ENCODE peak calls at places on chromosomes 12 and 14, in six cellular contexts. One of them, this sample, is unnamed.

GRCh38 chr14:78316711-78317110 is 146.5 kb downstream of the NRXN3 start:
- DNase-seq in body of pancreas: no peak
- DNase-seq in esophagus muscularis mucosa: no peak
- DNase-seq in A549: no peak
- DNase-seq in tibial nerve: no peak
- DNase-seq in ovary: no peak
- DNase-seq in this sample: peak

GRCh38 chr14:91575469-91576208 is 65.5 kb upstream of the PPP4R3A start:
- DNase-seq in body of pancreas: no peak
- DNase-seq in tibial nerve: no peak
- DNase-seq in A549: no peak
- DNase-seq in esophagus muscularis mucosa: no peak
- DNase-seq in ovary: no peak
- DNase-seq in this sample: no peak

GRCh38 chr14:101819251-101819990 is 57.9 kb downstream of the PPP2R5C start:
- DNase-seq in body of pancreas: no peak
- DNase-seq in esophagus muscularis mucosa: peak
- DNase-seq in A549: no peak
- DNase-seq in ovary: no peak
- DNase-seq in tibial nerve: no peak
- DNase-seq in this sample: no peak

GRCh38 chr12:124311292-124312109 is 16.6 kb downstream of the RFLNA start:
- DNase-seq in ovary: no peak
- DNase-seq in tibial nerve: no peak
- DNase-seq in esophagus muscularis mucosa: no peak
- DNase-seq in body of pancreas: no peak
- DNase-seq in A549: no peak
- DNase-seq in this sample: no peak

GRCh38 chr14:75279739-75280447 is 1.3 kb downstream of the FOS start:
- DNase-seq in body of pancreas: no peak
- DNase-seq in A549: no peak
- DNase-seq in tibial nerve: no peak
- DNase-seq in ovary: peak
- DNase-seq in esophagus muscularis mucosa: no peak
- DNase-seq in this sample: peak

GRCh38 chr12:8035440-8036010 is 3.0 kb downstream of the FOXJ2 start:
- DNase-seq in ovary: no peak
- DNase-seq in body of pancreas: no peak
- DNase-seq in tibial nerve: no peak
- DNase-seq in A549: no peak
- DNase-seq in esophagus muscularis mucosa: no peak
- DNase-seq in this sample: no peak

GRCh38 chr12:109717390-109718357 is 4.0 kb downstream of the FAM222A start:
- DNase-seq in esophagus muscularis mucosa: no peak
- DNase-seq in body of pancreas: no peak
- DNase-seq in tibial nerve: no peak
- DNase-seq in A549: no peak
- DNase-seq in ovary: peak
- DNase-seq in this sample: no peak

GRCh38 chr14:38125484-38125912 is 82.2 kb upstream of the SSTR1 start:
- DNase-seq in tibial nerve: no peak
- DNase-seq in esophagus muscularis mucosa: no peak
- DNase-seq in A549: no peak
- DNase-seq in body of pancreas: no peak
- DNase-seq in ovary: no peak
- DNase-seq in this sample: no peak

GRCh38 chr12:34397591-34398365 is 375.5 kb downstream of the ALG10 start:
- DNase-seq in ovary: peak
- DNase-seq in body of pancreas: peak
- DNase-seq in tibial nerve: peak
- DNase-seq in esophagus muscularis mucosa: peak
- DNase-seq in A549: no peak
- DNase-seq in this sample: no peak

GRCh38 chr14:22837750-22838538 is 1.6 kb downstream of the MMP14 start:
- DNase-seq in tibial nerve: peak
- DNase-seq in body of pancreas: no peak
- DNase-seq in ovary: peak
- DNase-seq in esophagus muscularis mucosa: no peak
- DNase-seq in A549: no peak
- DNase-seq in this sample: no peak

GRCh38 chr12:2897418-2897817 is 6.7 kb downstream of the TULP3 start:
- DNase-seq in A549: no peak
- DNase-seq in body of pancreas: no peak
- DNase-seq in ovary: no peak
- DNase-seq in tibial nerve: no peak
- DNase-seq in esophagus muscularis mucosa: no peak
- DNase-seq in this sample: no peak

GRCh38 chr12:64318605-64319004 is 72.0 kb downstream of the C12orf56 start:
- DNase-seq in body of pancreas: no peak
- DNase-seq in esophagus muscularis mucosa: no peak
- DNase-seq in A549: peak
- DNase-seq in ovary: no peak
- DNase-seq in tibial nerve: no peak
- DNase-seq in this sample: no peak

GRCh38 chr12:111011999-111012600 is 91.7 kb upstream of the MYL2 start:
- DNase-seq in esophagus muscularis mucosa: no peak
- DNase-seq in body of pancreas: no peak
- DNase-seq in A549: no peak
- DNase-seq in ovary: no peak
- DNase-seq in tibial nerve: no peak
- DNase-seq in this sample: no peak

GRCh38 chr12:116697305-116698130 is 40.4 kb downstream of the SPRING1 start:
- DNase-seq in ovary: no peak
- DNase-seq in body of pancreas: peak
- DNase-seq in A549: peak
- DNase-seq in tibial nerve: no peak
- DNase-seq in esophagus muscularis mucosa: no peak
- DNase-seq in this sample: peak

GRCh38 chr14:64763801-64764511 is 59.7 kb downstream of the PLEKHG3 start:
- DNase-seq in ovary: peak
- DNase-seq in esophagus muscularis mucosa: no peak
- DNase-seq in tibial nerve: no peak
- DNase-seq in A549: peak
- DNase-seq in body of pancreas: no peak
- DNase-seq in this sample: peak

GRCh38 chr14:95273041-95273978 is 46.4 kb downstream of the CLMN start:
- DNase-seq in tibial nerve: no peak
- DNase-seq in A549: no peak
- DNase-seq in body of pancreas: no peak
- DNase-seq in esophagus muscularis mucosa: no peak
- DNase-seq in ovary: no peak
- DNase-seq in this sample: no peak

GRCh38 chr14:104795781-104796681 is 483 bp upstream of the AKT1 start:
- DNase-seq in A549: no peak
- DNase-seq in body of pancreas: peak
- DNase-seq in ovary: peak
- DNase-seq in tibial nerve: peak
- DNase-seq in esophagus muscularis mucosa: no peak
- DNase-seq in this sample: peak

GRCh38 chr12:57235728-57236131 is 6.2 kb downstream of the SHMT2 start:
- DNase-seq in A549: no peak
- DNase-seq in tibial nerve: no peak
- DNase-seq in esophagus muscularis mucosa: no peak
- DNase-seq in body of pancreas: no peak
- DNase-seq in ovary: no peak
- DNase-seq in this sample: no peak

GRCh38 chr12:2373307-2373706 is 320.5 kb downstream of the CACNA1C start:
- DNase-seq in body of pancreas: no peak
- DNase-seq in tibial nerve: no peak
- DNase-seq in A549: no peak
- DNase-seq in ovary: no peak
- DNase-seq in esophagus muscularis mucosa: no peak
- DNase-seq in this sample: no peak

GRCh38 chr12:50640321-50640939 is 123.5 kb upstream of the ATF1 start:
- DNase-seq in tibial nerve: no peak
- DNase-seq in esophagus muscularis mucosa: no peak
- DNase-seq in A549: no peak
- DNase-seq in body of pancreas: no peak
- DNase-seq in ovary: no peak
- DNase-seq in this sample: no peak

GRCh38 chr14:47509957-47510356 is 165.4 kb downstream of the MDGA2 start:
- DNase-seq in body of pancreas: no peak
- DNase-seq in esophagus muscularis mucosa: no peak
- DNase-seq in tibial nerve: no peak
- DNase-seq in ovary: no peak
- DNase-seq in A549: no peak
- DNase-seq in this sample: no peak

GRCh38 chr12:57096099-57096572 is 7.2 kb downstream of the NAB2 start:
- DNase-seq in ovary: peak
- DNase-seq in body of pancreas: no peak
- DNase-seq in tibial nerve: no peak
- DNase-seq in esophagus muscularis mucosa: no peak
- DNase-seq in A549: no peak
- DNase-seq in this sample: no peak

GRCh38 chr12:91194500-91194899 is 11.9 kb upstream of the DCN start:
- DNase-seq in ovary: no peak
- DNase-seq in tibial nerve: no peak
- DNase-seq in A549: no peak
- DNase-seq in esophagus muscularis mucosa: no peak
- DNase-seq in body of pancreas: no peak
- DNase-seq in this sample: no peak

GRCh38 chr12:92464911-92465310 is 237.9 kb upstream of the PLEKHG7 start:
- DNase-seq in esophagus muscularis mucosa: no peak
- DNase-seq in ovary: no peak
- DNase-seq in tibial nerve: no peak
- DNase-seq in A549: no peak
- DNase-seq in body of pancreas: no peak
- DNase-seq in this sample: no peak

GRCh38 chr12:92468358-92469020 is 234.3 kb upstream of the PLEKHG7 start:
- DNase-seq in tibial nerve: no peak
- DNase-seq in body of pancreas: no peak
- DNase-seq in ovary: no peak
- DNase-seq in esophagus muscularis mucosa: no peak
- DNase-seq in A549: no peak
- DNase-seq in this sample: no peak

GRCh38 chr12:92467886-92468285 is 234.9 kb upstream of the PLEKHG7 start:
- DNase-seq in ovary: no peak
- DNase-seq in tibial nerve: no peak
- DNase-seq in esophagus muscularis mucosa: no peak
- DNase-seq in A549: peak
- DNase-seq in body of pancreas: no peak
- DNase-seq in this sample: peak

GRCh38 chr12:92465786-92466185 is 237.0 kb upstream of the PLEKHG7 start:
- DNase-seq in ovary: no peak
- DNase-seq in tibial nerve: no peak
- DNase-seq in body of pancreas: no peak
- DNase-seq in esophagus muscularis mucosa: no peak
- DNase-seq in A549: no peak
- DNase-seq in this sample: no peak

DNA sequence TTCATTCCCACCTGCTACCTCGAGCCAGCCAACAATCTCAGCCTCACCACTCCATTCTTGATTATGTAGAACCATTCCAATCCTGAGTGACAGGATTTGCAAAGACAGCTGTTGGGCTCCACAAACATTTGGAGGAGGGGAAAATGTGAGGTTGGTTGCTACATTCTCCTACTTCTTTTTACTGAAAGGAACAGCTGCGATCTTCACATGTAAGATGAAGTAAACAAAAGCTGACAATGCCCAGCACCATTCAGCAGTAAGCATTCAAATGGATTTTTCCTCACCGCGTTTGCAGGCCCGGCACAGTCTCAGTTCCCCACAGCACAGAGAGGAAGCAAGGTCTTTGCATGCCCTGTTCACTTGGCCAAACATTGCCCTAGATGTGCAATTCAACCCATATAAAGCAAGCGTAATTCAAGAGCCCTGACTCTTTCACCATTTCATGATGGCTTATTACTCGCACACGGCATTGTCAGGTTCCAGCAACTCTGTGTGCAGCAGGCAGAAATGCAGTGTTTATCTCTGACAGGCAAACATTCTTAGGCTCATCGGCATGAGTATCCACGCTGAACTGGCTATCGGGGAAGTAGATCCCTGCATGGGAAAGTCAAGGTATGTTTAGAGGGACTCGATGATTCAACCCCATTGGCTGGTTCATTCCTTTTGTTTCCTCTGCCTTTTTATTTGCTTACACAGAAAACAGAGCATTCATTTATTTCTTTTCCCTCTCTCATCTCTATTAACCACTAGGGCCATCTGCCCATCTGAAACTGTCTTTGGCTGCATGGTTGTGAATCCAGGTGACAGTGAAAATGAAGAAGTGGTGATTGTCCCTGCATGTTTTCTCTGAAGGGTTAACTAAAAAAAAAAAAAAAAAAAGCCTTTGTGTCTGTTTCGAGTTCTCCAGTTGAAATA is 236.1 kb upstream of the PLEKHG7 start:
- DNase-seq in esophagus muscularis mucosa: no peak
- DNase-seq in A549: no peak
- DNase-seq in body of pancreas: peak
- DNase-seq in ovary: no peak
- DNase-seq in tibial nerve: no peak
- DNase-seq in this sample: no peak
- TF ChIP-seq POLR2A in esophagus muscularis mucosa: no peak
- TF ChIP-seq POLR2A in A549: no peak
- TF ChIP-seq POLR2A in body of pancreas: no peak
- TF ChIP-seq POLR2A in ovary: no peak
- TF ChIP-seq POLR2A in tibial nerve: no peak
- TF ChIP-seq POLR2A in this sample: no peak

GRCh38 chr14:35403397-35404245 is 928 bp downstream of the NFKBIA start:
- DNase-seq in ovary: peak
- DNase-seq in tibial nerve: peak
- DNase-seq in A549: peak
- DNase-seq in esophagus muscularis mucosa: peak
- DNase-seq in body of pancreas: peak
- DNase-seq in this sample: peak
- TF ChIP-seq POLR2A in ovary: peak
- TF ChIP-seq POLR2A in tibial nerve: peak
- TF ChIP-seq POLR2A in A549: no peak
- TF ChIP-seq POLR2A in esophagus muscularis mucosa: no peak
- TF ChIP-seq POLR2A in body of pancreas: no peak
- TF ChIP-seq POLR2A in this sample: peak

DNA sequence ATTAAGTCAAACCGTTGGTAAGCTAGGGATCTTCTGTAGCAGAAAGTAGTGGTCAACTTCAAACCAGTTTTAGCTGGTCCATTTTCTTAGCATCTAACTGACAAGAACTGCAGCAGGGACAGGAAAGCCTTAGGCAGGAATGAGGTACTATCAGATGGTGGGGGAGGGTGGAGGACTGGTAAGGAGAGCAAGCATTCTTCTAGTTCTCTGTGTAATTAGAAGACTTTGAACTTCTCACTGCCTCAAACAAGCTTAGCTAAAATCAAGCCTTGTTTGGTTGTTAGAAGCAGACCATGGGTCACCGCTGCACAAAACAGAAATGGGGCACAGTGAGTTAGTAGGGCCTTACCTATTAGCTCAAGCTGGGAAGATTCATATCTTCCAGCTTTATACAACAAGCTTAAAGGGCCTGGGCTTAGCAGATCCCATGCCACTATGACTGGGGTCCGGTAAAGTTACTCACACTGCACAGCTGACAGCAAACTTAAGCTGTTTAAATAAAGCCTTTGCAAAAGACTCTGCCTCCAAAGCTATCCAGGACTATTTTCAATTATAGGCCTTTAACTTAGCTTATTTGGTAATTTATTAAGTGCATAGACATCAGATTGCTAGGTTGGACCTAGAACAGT is 73.9 kb downstream of the ACADS start:
- DNase-seq in body of pancreas: no peak
- DNase-seq in tibial nerve: no peak
- DNase-seq in ovary: no peak
- DNase-seq in A549: no peak
- DNase-seq in esophagus muscularis mucosa: no peak
- DNase-seq in this sample: no peak
- TF ChIP-seq POLR2A in body of pancreas: no peak
- TF ChIP-seq POLR2A in tibial nerve: no peak
- TF ChIP-seq POLR2A in ovary: no peak
- TF ChIP-seq POLR2A in A549: no peak
- TF ChIP-seq POLR2A in esophagus muscularis mucosa: no peak
- TF ChIP-seq POLR2A in this sample: no peak

GRCh38 chr12:31324845-31325523 is 966 bp downstream of the SINHCAF start:
- DNase-seq in tibial nerve: no peak
- DNase-seq in esophagus muscularis mucosa: peak
- DNase-seq in A549: peak
- DNase-seq in body of pancreas: peak
- DNase-seq in ovary: peak
- DNase-seq in this sample: peak
- TF ChIP-seq POLR2A in tibial nerve: no peak
- TF ChIP-seq POLR2A in esophagus muscularis mucosa: no peak
- TF ChIP-seq POLR2A in A549: no peak
- TF ChIP-seq POLR2A in body of pancreas: peak
- TF ChIP-seq POLR2A in ovary: peak
- TF ChIP-seq POLR2A in this sample: no peak